ENCODE peak calls at places on chromosomes 12 and 14, in nine cellular contexts. J is HepG2, T is astrocyte of the cerebellum, P is glomerular endothelial cell, Q is NCI-H1930, V is NCI-H1092, B is right cardiac atrium, Y is activated T-cell treated with anti-CD3 and anti-CD28 coated beads for 24 hours, M is pancreas. G is an unnamed sample.

GRCh38 chr12:108332791-108333382 is 6.2 kb downstream of the CMKLR1 start:
- DNase-seq in J (no peak), T (no peak), P (no peak), Q (no peak), V (no peak), B (peak), Y (no peak), M (no peak), G (no peak)

GRCh38 chr14:97456958-97457357 is 659.8 kb downstream of the VRK1 start:
- DNase-seq in J (no peak), T (no peak), P (no peak), Q (no peak), V (no peak), B (no peak), Y (peak), M (no peak), G (no peak)

GRCh38 chr12:13347241-13348043 is 150.9 kb downstream of the EMP1 start:
- DNase-seq in J (no peak), T (peak), P (no peak), Q (no peak), V (no peak), B (no peak), Y (peak), M (no peak), G (peak)

GRCh38 chr12:84411031-84411430 is 501.6 kb downstream of the SLC6A15 start:
- DNase-seq in J (no peak), T (no peak), P (no peak), Q (no peak), V (no peak), B (no peak), Y (no peak), M (no peak), G (no peak)

GRCh38 chr14:105884808-105885281 is 358.5 kb downstream of the TMEM121 start:
- DNase-seq in J (no peak), T (no peak), P (no peak), Q (no peak), V (no peak), B (peak), Y (no peak), M (no peak), G (no peak)

GRCh38 chr14:23043749-23044148 is 1.7 kb downstream of the PSMB11 start:
- DNase-seq in J (no peak), T (no peak), P (no peak), Q (no peak), V (no peak), B (no peak), Y (no peak), M (no peak), G (no peak)

GRCh38 chr14:36068777-36069534 is 107.6 kb downstream of the PTCSC3 start:
- DNase-seq in J (no peak), T (peak), P (no peak), Q (no peak), V (no peak), B (no peak), Y (no peak), M (no peak), G (no peak)

GRCh38 chr12:76043377-76043776 is 11.8 kb upstream of the PHLDA1 start:
- DNase-seq in J (no peak), T (no peak), P (no peak), Q (no peak), V (no peak), B (no peak), Y (no peak), M (no peak), G (no peak)

GRCh38 chr12:80958162-80958561 is 20.4 kb upstream of the LIN7A start:
- DNase-seq in J (peak), T (no peak), P (no peak), Q (no peak), V (no peak), B (no peak), Y (no peak), M (no peak), G (no peak)

GRCh38 chr14:94110552-94111181 is at the start of gene IFI27:
- DNase-seq in J (no peak), T (no peak), P (no peak), Q (no peak), V (no peak), B (peak), Y (no peak), M (no peak), G (peak)

GRCh38 chr12:44174053-44174452 is 338.2 kb downstream of the TMEM117 start:
- DNase-seq in J (no peak), T (no peak), P (no peak), Q (no peak), V (no peak), B (no peak), Y (no peak), M (no peak), G (no peak)

GRCh38 chr14:106790189-106791036 is 1264.0 kb downstream of the TMEM121 start:
- DNase-seq in J (peak), T (no peak), P (no peak), Q (peak), V (peak), B (peak), Y (peak), M (peak), G (no peak)

GRCh38 chr14:20632831-20633771 is 8.4 kb downstream of the OR6S1 start:
- DNase-seq in J (peak), T (no peak), P (no peak), Q (peak), V (no peak), B (no peak), Y (peak), M (peak), G (no peak)

GRCh38 chr12:96906498-96906848 is 584 bp upstream of the NEDD1 start:
- DNase-seq in J (no peak), T (no peak), P (no peak), Q (no peak), V (no peak), B (no peak), Y (no peak), M (no peak), G (no peak)

GRCh38 chr12:132173135-132174014 is 29.1 kb downstream of the NOC4L start:
- DNase-seq in J (no peak), T (no peak), P (no peak), Q (no peak), V (no peak), B (no peak), Y (no peak), M (no peak), G (no peak)

GRCh38 chr12:90029317-90029716 is 320.7 kb upstream of the ATP2B1 start:
- DNase-seq in J (no peak), T (no peak), P (no peak), Q (no peak), V (no peak), B (peak), Y (no peak), M (no peak), G (no peak)

GRCh38 chr12:131159660-131160059 is 206.0 kb downstream of the ADGRD1 start:
- DNase-seq in J (peak), T (no peak), P (no peak), Q (no peak), V (no peak), B (no peak), Y (no peak), M (no peak), G (no peak)

GRCh38 chr14:59274991-59275391 is 86.5 kb downstream of the DAAM1 start:
- DNase-seq in J (no peak), T (no peak), P (no peak), Q (no peak), V (no peak), B (peak), Y (no peak), M (no peak), G (no peak)

GRCh38 chr12:32995623-32996022 is 99.0 kb upstream of the PKP2 start:
- DNase-seq in J (no peak), T (no peak), P (no peak), Q (no peak), V (no peak), B (no peak), Y (no peak), M (no peak), G (no peak)

GRCh38 chr12:51323966-51324895 is at the start of gene BIN2:
- DNase-seq in J (no peak), T (no peak), P (no peak), Q (no peak), V (no peak), B (peak), Y (peak), M (no peak), G (peak)

GRCh38 chr12:51898937-51899336 is 8.4 kb upstream of the ACVRL1 start:
- DNase-seq in J (no peak), T (no peak), P (no peak), Q (no peak), V (no peak), B (no peak), Y (no peak), M (no peak), G (no peak)

GRCh38 chr12:7162691-7163114 is 26.8 kb upstream of the PEX5 start:
- DNase-seq in J (peak), T (no peak), P (no peak), Q (peak), V (peak), B (no peak), Y (peak), M (peak), G (no peak)

GRCh38 chr12:17079251-17079909 is 473.4 kb upstream of the LMO3 start:
- DNase-seq in J (peak), T (no peak), P (no peak), Q (no peak), V (no peak), B (no peak), Y (no peak), M (no peak), G (no peak)